ENCODE peak calls at places on chromosomes 12 and 14, in eight cellular contexts. One of them, this sample, is unnamed.

GRCh38 chr12:3308063-3308462 is 182.9 kb upstream of the PRMT8 start:
- DNase-seq in stimulated activated CD4-positive, alpha-beta T cell treated with anti-CD3 and anti-CD28 coated beads, Interleukin-1b, Interleukin-23, amount 100 ng/mL, for 1 hour: no peak
- DNase-seq in posterior cingulate gyrus: no peak
- DNase-seq in astrocyte: no peak
- DNase-seq in midbrain: no peak
- DNase-seq in neural crest cell: no peak
- DNase-seq in M059J: no peak
- DNase-seq in T-helper 22 cell: no peak
- DNase-seq in this sample: no peak

GRCh38 chr14:92532490-92533163 is 19.0 kb downstream of the RIN3 start:
- DNase-seq in stimulated activated CD4-positive, alpha-beta T cell treated with anti-CD3 and anti-CD28 coated beads, Interleukin-1b, Interleukin-23, amount 100 ng/mL, for 1 hour: no peak
- DNase-seq in posterior cingulate gyrus: no peak
- DNase-seq in astrocyte: no peak
- DNase-seq in midbrain: no peak
- DNase-seq in neural crest cell: no peak
- DNase-seq in M059J: no peak
- DNase-seq in T-helper 22 cell: no peak
- DNase-seq in this sample: no peak

GRCh38 chr12:70359458-70360197 is 6.5 kb upstream of the KCNMB4 start:
- DNase-seq in stimulated activated CD4-positive, alpha-beta T cell treated with anti-CD3 and anti-CD28 coated beads, Interleukin-1b, Interleukin-23, amount 100 ng/mL, for 1 hour: no peak
- DNase-seq in posterior cingulate gyrus: no peak
- DNase-seq in astrocyte: no peak
- DNase-seq in midbrain: no peak
- DNase-seq in neural crest cell: no peak
- DNase-seq in M059J: no peak
- DNase-seq in T-helper 22 cell: no peak
- DNase-seq in this sample: no peak

GRCh38 chr14:61320806-61321384 is 484 bp upstream of the PRKCH start:
- DNase-seq in stimulated activated CD4-positive, alpha-beta T cell treated with anti-CD3 and anti-CD28 coated beads, Interleukin-1b, Interleukin-23, amount 100 ng/mL, for 1 hour: no peak
- DNase-seq in posterior cingulate gyrus: no peak
- DNase-seq in astrocyte: no peak
- DNase-seq in midbrain: no peak
- DNase-seq in neural crest cell: no peak
- DNase-seq in M059J: no peak
- DNase-seq in T-helper 22 cell: no peak
- DNase-seq in this sample: no peak

GRCh38 chr12:38905480-38906351 is at the start of gene CPNE8:
- DNase-seq in stimulated activated CD4-positive, alpha-beta T cell treated with anti-CD3 and anti-CD28 coated beads, Interleukin-1b, Interleukin-23, amount 100 ng/mL, for 1 hour: no peak
- DNase-seq in posterior cingulate gyrus: peak
- DNase-seq in astrocyte: peak
- DNase-seq in midbrain: peak
- DNase-seq in neural crest cell: peak
- DNase-seq in M059J: peak
- DNase-seq in T-helper 22 cell: peak
- DNase-seq in this sample: peak

GRCh38 chr14:101823081-101823480 is 61.6 kb downstream of the PPP2R5C start:
- DNase-seq in stimulated activated CD4-positive, alpha-beta T cell treated with anti-CD3 and anti-CD28 coated beads, Interleukin-1b, Interleukin-23, amount 100 ng/mL, for 1 hour: no peak
- DNase-seq in posterior cingulate gyrus: no peak
- DNase-seq in astrocyte: no peak
- DNase-seq in midbrain: no peak
- DNase-seq in neural crest cell: no peak
- DNase-seq in M059J: no peak
- DNase-seq in T-helper 22 cell: no peak
- DNase-seq in this sample: no peak

GRCh38 chr14:91872011-91872476 is 4.7 kb upstream of the TC2N start:
- DNase-seq in stimulated activated CD4-positive, alpha-beta T cell treated with anti-CD3 and anti-CD28 coated beads, Interleukin-1b, Interleukin-23, amount 100 ng/mL, for 1 hour: no peak
- DNase-seq in posterior cingulate gyrus: no peak
- DNase-seq in astrocyte: no peak
- DNase-seq in midbrain: no peak
- DNase-seq in neural crest cell: no peak
- DNase-seq in M059J: no peak
- DNase-seq in T-helper 22 cell: peak
- DNase-seq in this sample: peak

GRCh38 chr12:77493311-77493710 is 337.4 kb upstream of the NAV3 start:
- DNase-seq in stimulated activated CD4-positive, alpha-beta T cell treated with anti-CD3 and anti-CD28 coated beads, Interleukin-1b, Interleukin-23, amount 100 ng/mL, for 1 hour: no peak
- DNase-seq in posterior cingulate gyrus: no peak
- DNase-seq in astrocyte: no peak
- DNase-seq in midbrain: no peak
- DNase-seq in neural crest cell: no peak
- DNase-seq in M059J: peak
- DNase-seq in T-helper 22 cell: no peak
- DNase-seq in this sample: no peak

GRCh38 chr14:35285991-35286564 is 6.1 kb upstream of the PSMA6 start:
- DNase-seq in stimulated activated CD4-positive, alpha-beta T cell treated with anti-CD3 and anti-CD28 coated beads, Interleukin-1b, Interleukin-23, amount 100 ng/mL, for 1 hour: no peak
- DNase-seq in posterior cingulate gyrus: no peak
- DNase-seq in astrocyte: no peak
- DNase-seq in midbrain: no peak
- DNase-seq in neural crest cell: no peak
- DNase-seq in M059J: no peak
- DNase-seq in T-helper 22 cell: no peak
- DNase-seq in this sample: no peak